ENCODE peak calls at places on chromosomes 4 and X, in four cellular contexts. One of them, this sample, is unnamed.

GRCh38 chrX:118973389-118974087 is 880 bp upstream of the LONRF3 start:
- DNase-seq in cardiac fibroblast: no peak
- DNase-seq in NCI-H2171 treated with DMSO at 0.1 percent for 48 hours: no peak
- DNase-seq in activated CD4-positive, alpha-beta T cell treated with anti-CD3 and anti-CD28 coated beads, Interleukin-2, amount 50 U/mL, for 1 hour: no peak
- DNase-seq in this sample: no peak

GRCh38 chr4:87365348-87365747 is 25.6 kb downstream of the HSD17B11 start:
- DNase-seq in NCI-H2171 treated with DMSO at 0.1 percent for 48 hours: no peak
- DNase-seq in cardiac fibroblast: no peak
- DNase-seq in activated CD4-positive, alpha-beta T cell treated with anti-CD3 and anti-CD28 coated beads, Interleukin-2, amount 50 U/mL, for 1 hour: no peak
- DNase-seq in this sample: no peak

GRCh38 chrX:121579016-121579760 is 531.8 kb downstream of the GLUD2 start:
- DNase-seq in NCI-H2171 treated with DMSO at 0.1 percent for 48 hours: peak
- DNase-seq in cardiac fibroblast: peak
- DNase-seq in activated CD4-positive, alpha-beta T cell treated with anti-CD3 and anti-CD28 coated beads, Interleukin-2, amount 50 U/mL, for 1 hour: no peak
- DNase-seq in this sample: no peak

GRCh38 chr4:176149680-176150079 is 45.7 kb downstream of the SPATA4 start:
- DNase-seq in cardiac fibroblast: no peak
- DNase-seq in NCI-H2171 treated with DMSO at 0.1 percent for 48 hours: no peak
- DNase-seq in activated CD4-positive, alpha-beta T cell treated with anti-CD3 and anti-CD28 coated beads, Interleukin-2, amount 50 U/mL, for 1 hour: no peak
- DNase-seq in this sample: no peak

GRCh38 chrX:47564438-47565085 is 3.6 kb downstream of the ARAF start:
- DNase-seq in cardiac fibroblast: no peak
- DNase-seq in activated CD4-positive, alpha-beta T cell treated with anti-CD3 and anti-CD28 coated beads, Interleukin-2, amount 50 U/mL, for 1 hour: no peak
- DNase-seq in NCI-H2171 treated with DMSO at 0.1 percent for 48 hours: no peak
- DNase-seq in this sample: no peak

GRCh38 chr4:168273838-168274237 is 44.7 kb downstream of the DDX60 start:
- DNase-seq in cardiac fibroblast: no peak
- DNase-seq in NCI-H2171 treated with DMSO at 0.1 percent for 48 hours: no peak
- DNase-seq in activated CD4-positive, alpha-beta T cell treated with anti-CD3 and anti-CD28 coated beads, Interleukin-2, amount 50 U/mL, for 1 hour: no peak
- DNase-seq in this sample: no peak

GRCh38 chr4:27007507-27007906 is 146.9 kb downstream of the STIM2 start:
- DNase-seq in NCI-H2171 treated with DMSO at 0.1 percent for 48 hours: no peak
- DNase-seq in activated CD4-positive, alpha-beta T cell treated with anti-CD3 and anti-CD28 coated beads, Interleukin-2, amount 50 U/mL, for 1 hour: no peak
- DNase-seq in cardiac fibroblast: peak
- DNase-seq in this sample: no peak

GRCh38 chr4:123841431-123842121 is 445.0 kb downstream of the SPRY1 start:
- DNase-seq in cardiac fibroblast: no peak
- DNase-seq in activated CD4-positive, alpha-beta T cell treated with anti-CD3 and anti-CD28 coated beads, Interleukin-2, amount 50 U/mL, for 1 hour: no peak
- DNase-seq in NCI-H2171 treated with DMSO at 0.1 percent for 48 hours: no peak
- DNase-seq in this sample: no peak

GRCh38 chr4:115918149-115918548 is 804.7 kb upstream of the NDST4 start:
- DNase-seq in cardiac fibroblast: no peak
- DNase-seq in activated CD4-positive, alpha-beta T cell treated with anti-CD3 and anti-CD28 coated beads, Interleukin-2, amount 50 U/mL, for 1 hour: no peak
- DNase-seq in NCI-H2171 treated with DMSO at 0.1 percent for 48 hours: no peak
- DNase-seq in this sample: no peak

GRCh38 chrX:106243376-106243775 is 75.3 kb downstream of the PWWP3B start:
- DNase-seq in cardiac fibroblast: no peak
- DNase-seq in activated CD4-positive, alpha-beta T cell treated with anti-CD3 and anti-CD28 coated beads, Interleukin-2, amount 50 U/mL, for 1 hour: no peak
- DNase-seq in NCI-H2171 treated with DMSO at 0.1 percent for 48 hours: no peak
- DNase-seq in this sample: no peak

GRCh38 chr4:175427751-175428150 is 384.3 kb downstream of the GPM6A start:
- DNase-seq in NCI-H2171 treated with DMSO at 0.1 percent for 48 hours: no peak
- DNase-seq in cardiac fibroblast: no peak
- DNase-seq in activated CD4-positive, alpha-beta T cell treated with anti-CD3 and anti-CD28 coated beads, Interleukin-2, amount 50 U/mL, for 1 hour: no peak
- DNase-seq in this sample: no peak

GRCh38 chrX:9759340-9759739 is 6.3 kb downstream of the GPR143 start:
- DNase-seq in cardiac fibroblast: no peak
- DNase-seq in NCI-H2171 treated with DMSO at 0.1 percent for 48 hours: no peak
- DNase-seq in activated CD4-positive, alpha-beta T cell treated with anti-CD3 and anti-CD28 coated beads, Interleukin-2, amount 50 U/mL, for 1 hour: no peak
- DNase-seq in this sample: no peak

GRCh38 chrX:153681175-153681574 is 6.6 kb upstream of the SLC6A8 start:
- DNase-seq in activated CD4-positive, alpha-beta T cell treated with anti-CD3 and anti-CD28 coated beads, Interleukin-2, amount 50 U/mL, for 1 hour: no peak
- DNase-seq in cardiac fibroblast: no peak
- DNase-seq in NCI-H2171 treated with DMSO at 0.1 percent for 48 hours: no peak
- DNase-seq in this sample: no peak

GRCh38 chrX:115177941-115178340 is 11.3 kb upstream of the RBMXL3 start:
- DNase-seq in NCI-H2171 treated with DMSO at 0.1 percent for 48 hours: no peak
- DNase-seq in activated CD4-positive, alpha-beta T cell treated with anti-CD3 and anti-CD28 coated beads, Interleukin-2, amount 50 U/mL, for 1 hour: no peak
- DNase-seq in cardiac fibroblast: no peak
- DNase-seq in this sample: no peak

GRCh38 chr4:150240011-150240410 is 161.8 kb downstream of the DCLK2 start:
- DNase-seq in activated CD4-positive, alpha-beta T cell treated with anti-CD3 and anti-CD28 coated beads, Interleukin-2, amount 50 U/mL, for 1 hour: no peak
- DNase-seq in NCI-H2171 treated with DMSO at 0.1 percent for 48 hours: no peak
- DNase-seq in cardiac fibroblast: no peak
- DNase-seq in this sample: no peak